ENCODE peak calls at places on chromosomes 2 and 18, in nine cellular contexts. T, I, Y, D, E, V, C, A and O are unnamed samples.

GRCh38 chr2:223560704-223561435 is 41.3 kb downstream of the SCG2 start:
- DNase-seq in T (peak), I (peak), Y (peak), D (peak), E (no peak), V (no peak), C (peak), A (no peak), O (no peak)

GRCh38 chr2:28952806-28953190 is 28.3 kb upstream of the TOGARAM2 start:
- DNase-seq in T (no peak), I (no peak), Y (no peak), D (no peak), E (peak), V (peak), C (peak), A (peak), O (no peak)

GRCh38 chr18:52254367-52254766 is 85.6 kb upstream of the DCC start:
- DNase-seq in T (no peak), I (peak), Y (no peak), D (no peak), E (no peak), V (no peak), C (no peak), A (no peak), O (no peak)

GRCh38 chr18:37408676-37409305 is 156.8 kb downstream of the CELF4 start:
- DNase-seq in T (no peak), I (no peak), Y (no peak), D (no peak), E (no peak), V (no peak), C (peak), A (no peak), O (no peak)

GRCh38 chr2:219447242-219448098 is 12.8 kb downstream of the SPEG start:
- DNase-seq in T (no peak), I (no peak), Y (no peak), D (peak), E (no peak), V (no peak), C (no peak), A (no peak), O (no peak)

GRCh38 chr2:219331560-219332213 is 857 bp downstream of the RESP18 start:
- DNase-seq in T (peak), I (no peak), Y (no peak), D (peak), E (no peak), V (no peak), C (peak), A (peak), O (no peak)

GRCh38 chr2:109341363-109341762 is 212.4 kb downstream of the SH3RF3 start:
- DNase-seq in T (no peak), I (peak), Y (no peak), D (no peak), E (no peak), V (no peak), C (no peak), A (no peak), O (peak)

GRCh38 chr2:112870851-112871830 is 34.6 kb upstream of the IL1B start:
- DNase-seq in T (no peak), I (no peak), Y (no peak), D (no peak), E (no peak), V (no peak), C (no peak), A (no peak), O (no peak)

GRCh38 chr2:156401863-156402262 is 34.3 kb upstream of the GPD2 start:
- DNase-seq in T (no peak), I (no peak), Y (no peak), D (no peak), E (no peak), V (no peak), C (no peak), A (peak), O (no peak)

GRCh38 chr2:43846140-43846793 is 7.5 kb downstream of the ABCG8 start:
- DNase-seq in T (no peak), I (no peak), Y (no peak), D (no peak), E (peak), V (no peak), C (no peak), A (no peak), O (no peak)

GRCh38 chr2:45585267-45585861 is 25.7 kb downstream of the SRBD1 start:
- DNase-seq in T (peak), I (peak), Y (peak), D (peak), E (peak), V (peak), C (peak), A (peak), O (peak)

GRCh38 chr18:23702606-23703005 is 13.4 kb downstream of the LAMA3 start:
- DNase-seq in T (no peak), I (no peak), Y (no peak), D (no peak), E (no peak), V (no peak), C (no peak), A (no peak), O (no peak)

GRCh38 chr2:8545676-8546318 is 136.1 kb upstream of the ID2 start:
- DNase-seq in T (no peak), I (no peak), Y (no peak), D (no peak), E (no peak), V (no peak), C (no peak), A (no peak), O (no peak)

GRCh38 chr18:39622431-39622830 is 2056.8 kb upstream of the CELF4 start:
- DNase-seq in T (peak), I (no peak), Y (no peak), D (no peak), E (no peak), V (no peak), C (no peak), A (no peak), O (no peak)

GRCh38 chr2:22579341-22579740 is 805.6 kb upstream of the KLHL29 start:
- DNase-seq in T (no peak), I (no peak), Y (no peak), D (no peak), E (no peak), V (no peak), C (no peak), A (no peak), O (no peak)

GRCh38 chr2:170505631-170506270 is 209.4 kb upstream of the SP5 start:
- DNase-seq in T (peak), I (no peak), Y (no peak), D (peak), E (no peak), V (no peak), C (peak), A (peak), O (no peak)

DNA sequence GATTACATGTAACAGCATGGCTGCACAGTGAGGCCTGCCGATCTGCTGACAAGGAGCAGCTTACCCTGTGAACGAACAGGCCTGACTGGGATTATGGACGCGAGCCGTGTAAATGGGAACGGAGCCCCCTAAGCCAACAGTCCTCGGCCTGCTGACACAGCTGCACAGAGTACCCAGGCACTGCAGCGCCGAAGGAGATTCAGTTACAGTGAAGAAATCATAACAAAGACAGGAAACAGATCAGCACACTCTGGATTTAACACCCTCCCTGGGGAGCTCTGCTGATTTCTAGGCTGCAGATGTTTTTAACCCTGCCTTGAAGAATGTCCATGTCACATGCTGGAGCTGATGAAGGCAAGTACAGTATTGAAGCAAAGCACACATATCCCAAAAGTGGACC is 43.4 kb downstream of the COLEC12 start:
- DNase-seq in T (peak), I (no peak), Y (no peak), D (no peak), E (peak), V (peak), C (peak), A (peak), O (peak)
- H3K4me3 ChIP-seq in T (peak), I (no peak), Y (no peak), D (no peak), E (no peak), V (peak), C (no peak), A (no peak), O (no peak)

GRCh38 chr2:233250568-233250967 is 905 bp upstream of the ATG16L1 start:
- DNase-seq in T (no peak), I (no peak), Y (no peak), D (no peak), E (no peak), V (no peak), C (no peak), A (no peak), O (no peak)

GRCh38 chr2:233245406-233245805 is 6.1 kb upstream of the ATG16L1 start:
- DNase-seq in T (no peak), I (peak), Y (no peak), D (no peak), E (no peak), V (no peak), C (no peak), A (no peak), O (no peak)

GRCh38 chr2:233247116-233247515 is 4.4 kb upstream of the ATG16L1 start:
- DNase-seq in T (no peak), I (peak), Y (peak), D (no peak), E (no peak), V (no peak), C (no peak), A (no peak), O (no peak)

GRCh38 chr2:233248999-233249398 is 2.5 kb upstream of the ATG16L1 start:
- DNase-seq in T (no peak), I (peak), Y (no peak), D (no peak), E (no peak), V (no peak), C (no peak), A (no peak), O (no peak)

GRCh38 chr2:233247744-233248143 is 3.7 kb upstream of the ATG16L1 start:
- DNase-seq in T (peak), I (peak), Y (peak), D (no peak), E (no peak), V (no peak), C (no peak), A (peak), O (no peak)
- H3K4me2 ChIP-seq in T (no peak), I (peak), Y (peak), D (no peak), E (no peak), V (no peak), C (no peak), A (no peak), O (no peak)

DNA sequence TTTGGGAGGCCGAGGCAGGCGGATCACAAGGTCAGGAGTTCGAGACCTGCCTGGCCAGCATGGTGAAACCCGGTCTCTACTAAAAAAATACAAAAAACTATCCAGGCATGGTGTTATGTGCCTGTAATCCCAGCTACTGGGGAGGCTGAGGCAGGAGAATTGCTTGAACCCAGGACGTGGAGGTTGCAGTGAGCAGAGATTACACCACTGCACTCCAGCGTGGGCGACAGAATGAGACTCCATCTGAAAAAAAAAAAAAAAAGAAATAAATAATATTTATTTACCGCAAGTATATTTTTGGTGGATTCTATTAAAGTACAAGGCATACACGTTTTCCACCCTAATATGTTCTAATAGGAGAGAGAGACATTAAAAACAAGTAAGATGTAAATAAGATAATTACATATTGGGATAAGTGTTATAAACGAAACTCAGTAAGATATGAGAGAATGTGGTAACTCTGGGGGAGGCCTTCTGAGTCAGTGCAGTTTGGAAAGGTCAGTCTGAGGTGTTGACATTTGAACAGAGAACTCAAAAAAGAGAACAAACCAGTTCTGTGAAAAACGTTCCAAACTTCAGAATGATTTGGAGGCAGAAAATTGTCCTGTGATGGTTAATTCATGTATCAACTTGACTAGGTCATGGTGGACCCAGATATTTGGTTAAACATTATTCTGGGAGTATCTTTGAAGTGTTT is 8.8 kb upstream of the POLI start:
- DNase-seq in T (peak), I (peak), Y (no peak), D (no peak), E (no peak), V (no peak), C (no peak), A (no peak), O (no peak)
- TF ChIP-seq EZH2phosphoT487 in T (no peak), I (no peak), Y (no peak), D (no peak), E (no peak), V (no peak), C (no peak), A (no peak), O (no peak)

GRCh38 chr2:2646312-2647051 is 315.4 kb upstream of the MYT1L start:
- DNase-seq in T (no peak), I (no peak), Y (no peak), D (no peak), E (peak), V (no peak), C (peak), A (no peak), O (peak)

GRCh38 chr2:2649109-2650072 is 318.3 kb upstream of the MYT1L start:
- DNase-seq in T (no peak), I (no peak), Y (no peak), D (no peak), E (no peak), V (no peak), C (no peak), A (no peak), O (no peak)

GRCh38 chr2:2648094-2648493 is 317.0 kb upstream of the MYT1L start:
- DNase-seq in T (no peak), I (no peak), Y (no peak), D (no peak), E (no peak), V (no peak), C (no peak), A (no peak), O (no peak)

GRCh38 chr2:2645162-2645855 is 314.2 kb upstream of the MYT1L start:
- DNase-seq in T (no peak), I (no peak), Y (no peak), D (no peak), E (peak), V (no peak), C (no peak), A (no peak), O (no peak)

DNA sequence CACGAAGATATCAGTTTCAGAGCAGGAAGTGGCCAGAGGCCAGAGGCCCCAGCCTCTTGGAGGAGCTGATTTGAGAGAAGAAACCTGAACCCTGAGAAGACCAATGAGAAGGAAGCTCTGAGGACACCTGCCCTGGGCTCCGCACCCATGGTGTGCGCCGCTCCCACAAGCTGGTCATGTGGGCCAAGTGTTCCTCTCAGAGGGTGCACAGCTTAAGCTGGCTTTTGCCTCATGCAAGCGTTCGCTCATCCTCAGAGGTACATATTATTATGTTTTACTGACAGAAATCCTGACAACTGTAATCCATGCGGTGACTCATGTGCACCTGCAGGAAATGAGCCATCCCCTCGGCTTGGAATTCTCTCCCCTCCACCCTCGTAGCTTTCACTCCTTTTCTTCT is 316.1 kb upstream of the MYT1L start:
- DNase-seq in T (no peak), I (peak), Y (no peak), D (no peak), E (peak), V (no peak), C (no peak), A (no peak), O (peak)
- H3K4me3 ChIP-seq in T (no peak), I (no peak), Y (no peak), D (no peak), E (no peak), V (no peak), C (no peak), A (no peak), O (no peak)

GRCh38 chr2:55592130-55592529 is 25.3 kb downstream of the PPP4R3B start:
- DNase-seq in T (no peak), I (no peak), Y (no peak), D (no peak), E (no peak), V (no peak), C (no peak), A (no peak), O (no peak)

GRCh38 chr2:55585451-55586079 is 31.9 kb downstream of the PPP4R3B start:
- DNase-seq in T (peak), I (peak), Y (no peak), D (no peak), E (no peak), V (no peak), C (no peak), A (no peak), O (no peak)

GRCh38 chr2:55595536-55595935 is 21.9 kb downstream of the PPP4R3B start:
- DNase-seq in T (no peak), I (no peak), Y (no peak), D (no peak), E (no peak), V (no peak), C (no peak), A (no peak), O (no peak)

DNA sequence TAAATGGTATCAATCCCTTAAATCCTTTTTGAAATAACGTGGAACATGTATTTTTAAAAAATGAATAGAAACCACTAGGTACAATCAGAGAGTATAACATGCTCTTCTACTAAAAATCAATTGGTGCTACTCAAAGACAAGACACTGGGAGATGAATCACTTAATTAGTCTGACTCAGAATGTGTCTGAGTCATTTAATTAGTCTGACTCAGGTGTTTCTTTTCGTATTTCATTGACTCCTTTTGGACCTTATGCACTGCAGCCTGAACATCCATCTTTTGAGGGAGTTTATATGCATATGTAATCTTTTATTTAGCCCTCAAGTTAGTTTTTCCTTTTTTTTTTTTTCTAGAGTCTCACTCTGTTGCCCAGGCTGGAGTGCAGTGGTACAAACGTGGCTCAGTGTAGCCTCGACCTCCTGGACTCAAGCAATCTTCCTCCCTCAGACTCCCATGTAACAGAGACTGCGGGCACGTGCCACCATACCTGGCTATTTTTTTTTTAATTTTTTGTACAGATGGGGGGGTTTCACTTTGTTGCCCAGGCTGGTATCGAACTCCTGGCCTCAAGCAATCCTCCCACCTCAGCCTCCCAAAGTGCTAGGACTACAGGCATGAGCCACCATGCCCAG is 26.5 kb downstream of the PPP4R3B start:
- DNase-seq in T (peak), I (peak), Y (peak), D (no peak), E (no peak), V (no peak), C (no peak), A (no peak), O (no peak)
- H3K4me2 ChIP-seq in T (peak), I (peak), Y (peak), D (no peak), E (no peak), V (no peak), C (no peak), A (no peak), O (no peak)

DNA sequence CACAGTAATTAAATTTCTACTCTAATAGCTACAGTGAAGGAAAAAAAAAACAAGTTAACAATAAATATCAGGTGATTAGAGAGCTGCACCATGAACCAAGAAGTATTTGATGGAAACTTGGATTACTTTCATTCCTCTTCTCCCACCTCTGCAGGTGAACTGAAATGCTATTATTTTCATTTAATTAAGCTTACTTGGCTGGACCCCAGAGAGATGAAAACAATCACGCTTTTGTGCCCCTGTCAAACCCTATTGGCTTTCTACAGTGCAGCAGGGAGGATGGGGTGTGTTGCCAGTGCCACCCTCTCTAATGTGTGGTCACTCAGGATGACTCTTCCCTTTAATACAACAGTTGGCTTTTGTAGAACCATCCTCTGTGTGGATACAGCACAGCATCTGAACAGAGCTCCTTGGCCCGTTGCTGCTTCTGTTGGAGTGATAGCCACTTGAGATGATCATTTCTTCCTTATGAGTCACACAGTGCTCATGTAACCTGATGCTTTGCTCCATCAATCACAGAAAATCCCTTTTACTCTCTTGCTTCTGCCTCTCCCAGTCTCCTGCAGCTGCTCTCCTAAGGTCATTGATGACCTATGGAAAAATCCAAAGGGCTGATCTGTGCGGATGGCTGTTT is 5.5 kb upstream of the ARL4C start:
- DNase-seq in T (peak), I (peak), Y (peak), D (no peak), E (no peak), V (no peak), C (peak), A (peak), O (no peak)
- TF ChIP-seq EZH2phosphoT487 in T (no peak), I (no peak), Y (no peak), D (no peak), E (no peak), V (no peak), C (no peak), A (no peak), O (no peak)

GRCh38 chr18:63317982-63318881 is 1.3 kb downstream of the BCL2 start:
- DNase-seq in T (peak), I (no peak), Y (no peak), D (peak), E (peak), V (no peak), C (peak), A (peak), O (peak)

GRCh38 chr18:63318882-63319382 is 637 bp downstream of the BCL2 start:
- DNase-seq in T (no peak), I (no peak), Y (no peak), D (no peak), E (no peak), V (no peak), C (no peak), A (no peak), O (peak)

GRCh38 chr18:63315879-63316278 is 3.7 kb downstream of the BCL2 start:
- DNase-seq in T (no peak), I (peak), Y (no peak), D (no peak), E (no peak), V (no peak), C (no peak), A (no peak), O (peak)

GRCh38 chr18:63316612-63317555 is 2.7 kb downstream of the BCL2 start:
- DNase-seq in T (no peak), I (peak), Y (no peak), D (no peak), E (no peak), V (no peak), C (no peak), A (no peak), O (peak)

GRCh38 chr18:63317556-63317946 is 2.0 kb downstream of the BCL2 start:
- DNase-seq in T (no peak), I (no peak), Y (no peak), D (no peak), E (no peak), V (no peak), C (no peak), A (no peak), O (peak)
- H3K4me3 ChIP-seq in T (no peak), I (no peak), Y (no peak), D (peak), E (peak), V (no peak), C (no peak), A (peak), O (peak)